ENCODE peak calls at places on chromosomes 6 and 20, in ten cellular contexts. D is suprapubic skin, R is psoas muscle, P is mesendoderm, X is mucosa of descending colon, K is HCT116, W is skeletal muscle cell, B is left ventricle myocardium inferior, H is lower leg skin, U is transverse colon. A is an unnamed sample.

GRCh38 chr6:141252828-141253608 is 879.7 kb upstream of the GJE1 start:
- DNase-seq in W (peak), H (no peak), P (no peak), K (no peak), U (no peak), B (no peak), D (no peak), X (no peak), R (no peak), A (no peak)

GRCh38 chr6:43943781-43944250 is 173.8 kb downstream of the VEGFA start:
- DNase-seq in H (no peak), X (no peak), P (no peak), W (no peak), D (peak), K (no peak), R (no peak), B (no peak), U (no peak), A (no peak)

GRCh38 chr6:162917506-162917905 is 189.7 kb downstream of the PACRG start:
- DNase-seq in P (no peak), R (no peak), W (peak), B (no peak), X (no peak), H (no peak), K (no peak), U (no peak), D (no peak), A (no peak)

GRCh38 chr6:13986700-13987399 is 62.1 kb downstream of the RNF182 start:
- DNase-seq in W (no peak), D (no peak), B (no peak), K (no peak), U (no peak), R (no peak), P (no peak), X (no peak), H (no peak), A (no peak)

GRCh38 chr20:58401123-58401639 is 12.2 kb downstream of the VAPB start:
- DNase-seq in U (no peak), H (no peak), W (no peak), R (no peak), K (no peak), D (no peak), X (no peak), P (no peak), B (no peak), A (no peak)

GRCh38 chr6:56911847-56912246 is 43.1 kb upstream of the BEND6 start:
- DNase-seq in R (no peak), P (peak), U (no peak), X (no peak), K (peak), H (no peak), B (no peak), W (peak), D (no peak), A (peak)

GRCh38 chr20:41003143-41003932 is 25.3 kb upstream of the TOP1 start:
- DNase-seq in X (peak), P (peak), U (peak), H (peak), B (peak), R (no peak), W (peak), D (peak), K (peak), A (no peak)

GRCh38 chr6:34745277-34746103 is 11.8 kb upstream of the SNRPC start:
- DNase-seq in U (peak), H (peak), W (no peak), B (no peak), D (peak), X (peak), P (no peak), R (no peak), K (no peak), A (no peak)

GRCh38 chr6:26576929-26577719 is 19.6 kb upstream of the ABT1 start:
- DNase-seq in U (no peak), R (peak), W (no peak), P (peak), X (peak), H (no peak), K (peak), B (peak), D (no peak), A (no peak)

GRCh38 chr6:132362318-132363185 is 38.7 kb downstream of the MOXD1 start:
- DNase-seq in D (no peak), W (no peak), X (no peak), R (no peak), K (no peak), H (no peak), P (no peak), U (no peak), B (no peak), A (no peak)

GRCh38 chr20:16898433-16898832 is 150.3 kb downstream of the OTOR start:
- DNase-seq in B (no peak), P (peak), H (no peak), K (no peak), R (no peak), X (no peak), W (peak), U (no peak), D (no peak), A (no peak)

GRCh38 chr6:170117111-170117972 is 173.5 kb downstream of the DLL1 start:
- DNase-seq in H (no peak), U (no peak), X (no peak), W (no peak), P (no peak), K (no peak), D (peak), B (peak), R (no peak), A (no peak)

GRCh38 chr6:80636689-80637088 is 530.2 kb downstream of the BCKDHB start:
- DNase-seq in B (no peak), H (no peak), U (no peak), D (no peak), P (no peak), W (no peak), K (no peak), X (no peak), R (no peak), A (no peak)

GRCh38 chr20:1005452-1006027 is 3.4 kb upstream of the RSPO4 start:
- DNase-seq in K (peak), P (peak), D (no peak), B (no peak), H (no peak), X (peak), W (no peak), R (no peak), U (peak), A (peak)

GRCh38 chr20:1001116-1001515 is 995 bp downstream of the RSPO4 start:
- DNase-seq in H (no peak), P (no peak), U (no peak), W (no peak), K (no peak), R (no peak), D (no peak), B (no peak), X (no peak), A (no peak)

GRCh38 chr20:1001981-1002681 is at the start of gene RSPO4:
- DNase-seq in P (peak), B (no peak), K (no peak), U (no peak), D (no peak), W (no peak), R (no peak), H (no peak), X (no peak), A (no peak)

GRCh38 chr20:1003920-1004697 is 2.0 kb upstream of the RSPO4 start:
- DNase-seq in U (no peak), B (no peak), H (no peak), X (no peak), K (no peak), W (no peak), D (no peak), R (no peak), P (peak), A (no peak)

GRCh38 chr20:1002682-1003561 is 811 bp upstream of the RSPO4 start:
- DNase-seq in X (no peak), P (no peak), H (no peak), D (no peak), U (no peak), W (no peak), R (no peak), B (no peak), K (no peak), A (no peak)
- H3K4me3 ChIP-seq in X (no peak), P (peak), H (no peak), D (peak), U (no peak), W (no peak), R (no peak), B (no peak), K (no peak), A (peak)

GRCh38 chr20:22529150-22530019 is 55.0 kb downstream of the FOXA2 start:
- DNase-seq in U (no peak), R (no peak), K (no peak), P (peak), W (no peak), X (no peak), B (no peak), D (no peak), H (no peak), A (no peak)
- H3K4me3 ChIP-seq in U (no peak), R (no peak), K (no peak), P (no peak), W (no peak), X (no peak), B (no peak), D (no peak), H (no peak), A (no peak)

GRCh38 chr20:59625214-59625922 is 21.0 kb downstream of the PHACTR3 start:
- DNase-seq in K (no peak), X (no peak), P (no peak), B (no peak), H (no peak), W (no peak), U (no peak), D (no peak), R (no peak), A (no peak)

GRCh38 chr20:59628171-59628570 is 23.8 kb downstream of the PHACTR3 start:
- DNase-seq in P (no peak), D (no peak), U (no peak), X (no peak), W (no peak), R (no peak), H (no peak), K (no peak), B (no peak), A (no peak)

GRCh38 chr20:59629141-59630045 is 25.1 kb downstream of the PHACTR3 start:
- DNase-seq in B (no peak), P (no peak), R (no peak), X (no peak), K (no peak), U (no peak), D (peak), W (no peak), H (no peak), A (no peak)

GRCh38 chr20:59624401-59624800 is 20.1 kb downstream of the PHACTR3 start:
- DNase-seq in D (no peak), B (no peak), R (no peak), X (no peak), U (no peak), H (no peak), W (no peak), K (no peak), P (no peak), A (no peak)

DNA sequence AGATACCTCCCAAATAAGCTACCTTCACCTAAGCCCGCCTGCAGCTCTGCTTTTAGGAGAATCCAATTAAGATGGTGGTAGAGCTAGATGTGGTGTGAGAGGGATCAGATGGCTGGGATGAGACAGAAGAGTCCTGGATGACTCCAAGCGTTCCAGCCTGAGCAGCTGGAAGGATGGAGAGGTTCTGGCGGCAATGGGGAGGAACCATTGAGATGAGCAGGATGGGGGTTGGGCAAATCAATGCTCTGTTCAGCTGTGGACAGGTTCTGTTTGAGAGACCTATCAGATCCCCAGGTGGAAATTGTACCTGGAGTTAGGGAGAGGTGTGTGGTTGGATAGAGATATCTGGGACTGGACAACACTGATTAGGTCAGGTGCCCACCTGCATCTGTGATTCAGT is 23.0 kb downstream of the PHACTR3 start:
- DNase-seq in B (no peak), K (no peak), D (no peak), W (no peak), H (no peak), P (no peak), R (no peak), X (no peak), U (no peak), A (no peak)
- H3K4me3 ChIP-seq in B (no peak), K (no peak), D (no peak), W (no peak), H (no peak), P (no peak), R (no peak), X (no peak), U (no peak), A (no peak)

GRCh38 chr20:50813801-50814200 is 18.9 kb downstream of the BCAS4 start:
- DNase-seq in H (no peak), K (no peak), D (no peak), R (no peak), U (no peak), P (no peak), B (no peak), X (no peak), W (no peak), A (no peak)

GRCh38 chr20:50814438-50815161 is 19.7 kb downstream of the BCAS4 start:
- DNase-seq in X (no peak), W (no peak), D (no peak), K (no peak), R (no peak), H (no peak), P (peak), U (no peak), B (no peak), A (no peak)

GRCh38 chr20:50815162-50815989 is 20.5 kb downstream of the BCAS4 start:
- DNase-seq in P (no peak), U (peak), W (peak), H (no peak), D (no peak), B (no peak), K (no peak), X (no peak), R (no peak), A (no peak)

GRCh38 chr20:50810842-50811241 is 16.0 kb downstream of the BCAS4 start:
- DNase-seq in R (no peak), W (no peak), X (no peak), H (no peak), D (no peak), U (no peak), K (no peak), B (no peak), P (no peak), A (no peak)

DNA sequence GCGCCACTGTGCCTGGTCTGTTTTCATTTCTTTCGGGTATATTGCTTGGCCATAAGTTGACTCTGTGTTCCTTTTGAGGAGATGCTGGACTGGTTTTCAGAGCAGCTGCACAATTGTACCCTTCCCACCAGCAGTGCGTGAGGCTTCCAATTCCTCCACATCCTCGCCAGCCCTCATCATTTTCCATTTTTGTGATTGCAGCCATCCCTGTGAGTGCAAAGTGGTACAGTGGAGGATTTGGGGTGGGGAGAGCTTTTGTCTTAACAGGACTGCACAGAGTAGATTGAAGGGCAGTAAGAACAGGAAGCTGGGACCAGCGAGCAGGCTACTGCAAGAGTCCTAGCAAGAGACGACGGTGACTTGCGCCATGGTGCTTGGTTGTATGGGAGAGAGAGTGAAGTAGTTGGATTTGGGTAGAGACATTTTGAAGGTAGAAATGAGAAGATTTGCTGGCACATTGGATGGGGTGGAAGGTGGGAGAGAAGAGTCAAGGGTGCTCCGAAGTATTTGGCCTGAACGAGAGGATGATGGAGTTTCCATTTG is 18.3 kb downstream of the BCAS4 start:
- DNase-seq in P (no peak), K (no peak), U (no peak), W (no peak), H (no peak), D (no peak), B (no peak), X (no peak), R (no peak), A (no peak)
- H3K4me3 ChIP-seq in P (no peak), K (no peak), U (no peak), W (no peak), H (no peak), D (no peak), B (no peak), X (no peak), R (no peak), A (no peak)